ENCODE peak calls at places on chromosomes 13 and 19, in six cellular contexts. One of them, this sample, is unnamed. For H3K36me3 and H3K27me3, the result is how much of the 10 kb centered on the place peaks cover.

GRCh38 chr19:16200038-16200775 is 2.5 kb downstream of the AP1M1 start:
- DNase-seq in cardiac muscle cell: no peak
- DNase-seq in tibial nerve: peak
- DNase-seq in GM23248: peak
- DNase-seq in mammary epithelial cell: no peak
- DNase-seq in left ventricle myocardium inferior: no peak
- DNase-seq in this sample: no peak

GRCh38 chr13:27403252-27403678 is 21.2 kb upstream of the GTF3A start:
- DNase-seq in cardiac muscle cell: peak
- DNase-seq in tibial nerve: no peak
- DNase-seq in GM23248: peak
- DNase-seq in mammary epithelial cell: peak
- DNase-seq in left ventricle myocardium inferior: no peak
- DNase-seq in this sample: no peak

GRCh38 chr19:45215391-45216191 is 29.6 kb downstream of the EXOC3L2 start:
- DNase-seq in cardiac muscle cell: peak
- DNase-seq in tibial nerve: no peak
- DNase-seq in GM23248: no peak
- DNase-seq in mammary epithelial cell: peak
- DNase-seq in left ventricle myocardium inferior: no peak
- DNase-seq in this sample: peak

GRCh38 chr13:50936681-50937080 is 27.1 kb downstream of the RNASEH2B start:
- DNase-seq in cardiac muscle cell: no peak
- DNase-seq in tibial nerve: no peak
- DNase-seq in GM23248: peak
- DNase-seq in mammary epithelial cell: no peak
- DNase-seq in left ventricle myocardium inferior: no peak
- DNase-seq in this sample: no peak

GRCh38 chr19:41321204-41321599 is 11.2 kb downstream of the CCDC97 start:
- DNase-seq in cardiac muscle cell: no peak
- DNase-seq in tibial nerve: no peak
- DNase-seq in GM23248: no peak
- DNase-seq in mammary epithelial cell: no peak
- DNase-seq in left ventricle myocardium inferior: no peak
- DNase-seq in this sample: peak

GRCh38 chr19:45100797-45101196 is 7.8 kb downstream of the PPP1R37 start:
- DNase-seq in cardiac muscle cell: no peak
- DNase-seq in tibial nerve: no peak
- DNase-seq in GM23248: peak
- DNase-seq in mammary epithelial cell: no peak
- DNase-seq in left ventricle myocardium inferior: no peak
- DNase-seq in this sample: peak

GRCh38 chr13:110683203-110683883 is 22.6 kb downstream of the CARS2 start:
- DNase-seq in cardiac muscle cell: peak
- DNase-seq in tibial nerve: no peak
- DNase-seq in GM23248: peak
- DNase-seq in mammary epithelial cell: peak
- DNase-seq in left ventricle myocardium inferior: no peak
- DNase-seq in this sample: no peak

GRCh38 chr19:18452386-18452785 is 14.5 kb upstream of the ISYNA1 start:
- DNase-seq in cardiac muscle cell: no peak
- DNase-seq in tibial nerve: no peak
- DNase-seq in GM23248: peak
- DNase-seq in mammary epithelial cell: no peak
- DNase-seq in left ventricle myocardium inferior: no peak
- DNase-seq in this sample: no peak

GRCh38 chr19:10826236-10826635 is 9.8 kb downstream of the TMED1 start:
- DNase-seq in cardiac muscle cell: no peak
- DNase-seq in tibial nerve: no peak
- DNase-seq in GM23248: no peak
- DNase-seq in mammary epithelial cell: no peak
- DNase-seq in left ventricle myocardium inferior: peak
- DNase-seq in this sample: no peak

GRCh38 chr19:46904114-46905060 is 43.6 kb downstream of the ARHGAP35 start:
- DNase-seq in cardiac muscle cell: no peak
- DNase-seq in tibial nerve: no peak
- DNase-seq in GM23248: peak
- DNase-seq in mammary epithelial cell: no peak
- DNase-seq in left ventricle myocardium inferior: peak
- DNase-seq in this sample: peak

GRCh38 chr13:45595968-45596367 is 19.6 kb downstream of the ERICH6B start:
- DNase-seq in cardiac muscle cell: peak
- DNase-seq in tibial nerve: no peak
- DNase-seq in GM23248: peak
- DNase-seq in mammary epithelial cell: peak
- DNase-seq in left ventricle myocardium inferior: no peak
- DNase-seq in this sample: no peak

GRCh38 chr19:33497778-33498175 is 23.8 kb downstream of the PEPD start:
- DNase-seq in cardiac muscle cell: no peak
- DNase-seq in tibial nerve: no peak
- DNase-seq in GM23248: no peak
- DNase-seq in mammary epithelial cell: no peak
- DNase-seq in left ventricle myocardium inferior: no peak
- DNase-seq in this sample: no peak

GRCh38 chr13:46575321-46575721 is 22.4 kb downstream of the LRCH1 start:
- DNase-seq in cardiac muscle cell: no peak
- DNase-seq in tibial nerve: no peak
- DNase-seq in GM23248: peak
- DNase-seq in mammary epithelial cell: no peak
- DNase-seq in left ventricle myocardium inferior: no peak
- DNase-seq in this sample: no peak

GRCh38 chr13:38872693-38873092 is 117.9 kb downstream of the STOML3 start:
- DNase-seq in cardiac muscle cell: peak
- DNase-seq in tibial nerve: peak
- DNase-seq in GM23248: peak
- DNase-seq in mammary epithelial cell: peak
- DNase-seq in left ventricle myocardium inferior: no peak
- DNase-seq in this sample: peak

GRCh38 chr19:35462476-35462953 is 14.5 kb downstream of the FFAR2 start:
- DNase-seq in cardiac muscle cell: no peak
- DNase-seq in tibial nerve: no peak
- DNase-seq in GM23248: no peak
- DNase-seq in mammary epithelial cell: no peak
- DNase-seq in left ventricle myocardium inferior: no peak
- DNase-seq in this sample: no peak

DNA sequence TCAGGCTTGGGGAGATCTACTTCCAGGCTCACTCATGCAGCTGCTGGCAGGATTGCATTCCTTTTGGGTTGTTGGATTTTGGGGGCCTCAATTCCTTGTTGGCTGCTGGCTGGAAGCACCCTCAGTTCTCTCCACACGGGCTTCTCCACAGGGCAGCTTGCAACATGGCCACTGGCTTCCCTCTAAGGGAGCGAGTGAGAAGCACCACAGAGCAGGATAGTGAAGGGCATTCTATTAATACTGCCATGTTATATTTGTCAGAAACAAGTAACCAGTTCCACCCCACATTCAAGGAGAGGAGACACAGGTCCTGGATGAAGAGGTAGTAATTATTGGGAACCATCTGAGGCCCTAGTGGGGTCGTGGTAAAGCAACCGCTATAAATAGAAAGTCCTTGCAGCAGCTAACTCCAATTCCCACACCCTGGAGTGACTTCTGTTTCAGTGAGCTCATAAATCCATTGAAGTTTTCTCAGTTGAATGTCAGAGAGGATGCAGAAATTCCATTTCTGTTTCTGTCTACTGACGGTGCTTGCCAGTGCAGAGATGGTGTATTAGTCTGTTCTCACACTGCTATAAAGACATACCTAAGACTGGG is 558.9 kb downstream of the IRS2 start:
- DNase-seq in cardiac muscle cell: no peak
- DNase-seq in tibial nerve: no peak
- DNase-seq in GM23248: no peak
- DNase-seq in mammary epithelial cell: no peak
- DNase-seq in left ventricle myocardium inferior: no peak
- DNase-seq in this sample: no peak
- H3K36me3 ChIP-seq in cardiac muscle cell: under half
- H3K36me3 ChIP-seq in tibial nerve: under half
- H3K36me3 ChIP-seq in GM23248: under half
- H3K36me3 ChIP-seq in mammary epithelial cell: under half
- H3K36me3 ChIP-seq in left ventricle myocardium inferior: under half
- H3K36me3 ChIP-seq in this sample: under half

GRCh38 chr19:55446060-55446459 is 3.0 kb upstream of the SHISA7 start:
- DNase-seq in cardiac muscle cell: no peak
- DNase-seq in tibial nerve: no peak
- DNase-seq in GM23248: no peak
- DNase-seq in mammary epithelial cell: peak
- DNase-seq in left ventricle myocardium inferior: no peak
- DNase-seq in this sample: no peak
- H3K27me3 ChIP-seq in cardiac muscle cell: half or more
- H3K27me3 ChIP-seq in tibial nerve: half or more
- H3K27me3 ChIP-seq in GM23248: under half
- H3K27me3 ChIP-seq in mammary epithelial cell: under half
- H3K27me3 ChIP-seq in left ventricle myocardium inferior: half or more
- H3K27me3 ChIP-seq in this sample: half or more

DNA sequence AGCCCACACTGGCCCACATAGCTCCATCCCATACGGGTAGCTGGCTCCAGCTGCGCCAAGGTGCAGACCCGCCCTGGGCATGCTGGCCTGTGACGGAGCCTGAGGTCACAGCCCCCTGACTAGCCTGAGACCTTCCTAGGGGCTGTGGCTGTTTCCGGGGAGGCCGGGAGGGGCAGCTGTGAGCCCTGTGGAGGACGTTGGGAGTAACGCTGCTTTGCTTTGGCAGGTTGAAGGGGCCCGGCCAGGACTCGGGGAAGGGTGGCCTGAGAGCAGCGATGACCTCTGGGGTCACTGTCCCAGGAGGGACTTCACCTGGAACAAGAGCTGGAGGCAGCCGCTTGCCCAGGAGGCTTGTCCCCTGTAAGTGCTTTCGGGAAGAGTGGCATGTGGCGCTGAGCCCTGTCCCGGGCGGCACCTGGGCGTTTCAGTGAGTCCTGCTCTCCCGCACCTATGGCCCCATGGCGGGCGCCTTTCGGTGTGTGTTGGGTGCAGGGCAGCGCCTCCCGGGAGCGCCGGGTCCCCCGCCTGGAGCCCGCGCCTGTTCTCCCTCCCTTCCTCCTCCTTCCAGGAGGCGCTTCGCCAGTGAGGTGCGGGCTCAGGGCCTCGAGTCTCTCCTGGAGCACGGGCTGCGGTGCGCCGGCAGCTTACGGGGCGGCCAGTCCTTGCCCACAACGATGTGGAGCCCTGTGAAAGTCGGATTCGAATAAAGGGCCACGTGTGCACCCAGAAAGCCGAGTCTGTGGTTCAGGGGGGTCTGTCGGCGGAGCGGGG is 1.1 kb upstream of the FAM174C start:
- DNase-seq in cardiac muscle cell: no peak
- DNase-seq in tibial nerve: no peak
- DNase-seq in GM23248: peak
- DNase-seq in mammary epithelial cell: no peak
- DNase-seq in left ventricle myocardium inferior: no peak
- DNase-seq in this sample: peak
- H3K36me3 ChIP-seq in cardiac muscle cell: under half
- H3K36me3 ChIP-seq in tibial nerve: under half
- H3K36me3 ChIP-seq in GM23248: under half
- H3K36me3 ChIP-seq in mammary epithelial cell: under half
- H3K36me3 ChIP-seq in left ventricle myocardium inferior: half or more
- H3K36me3 ChIP-seq in this sample: half or more

GRCh38 chr19:49423278-49423984 is at the start of gene PTH2:
- DNase-seq in cardiac muscle cell: no peak
- DNase-seq in tibial nerve: no peak
- DNase-seq in GM23248: no peak
- DNase-seq in mammary epithelial cell: no peak
- DNase-seq in left ventricle myocardium inferior: no peak
- DNase-seq in this sample: no peak
- H3K27me3 ChIP-seq in cardiac muscle cell: half or more
- H3K27me3 ChIP-seq in tibial nerve: half or more
- H3K27me3 ChIP-seq in GM23248: half or more
- H3K27me3 ChIP-seq in mammary epithelial cell: under half
- H3K27me3 ChIP-seq in left ventricle myocardium inferior: half or more
- H3K27me3 ChIP-seq in this sample: half or more

GRCh38 chr13:72754111-72754510 is 26.4 kb downstream of the BORA start:
- DNase-seq in cardiac muscle cell: no peak
- DNase-seq in tibial nerve: no peak
- DNase-seq in GM23248: no peak
- DNase-seq in mammary epithelial cell: peak
- DNase-seq in left ventricle myocardium inferior: no peak
- DNase-seq in this sample: no peak
- H3K36me3 ChIP-seq in cardiac muscle cell: under half
- H3K36me3 ChIP-seq in tibial nerve: under half
- H3K36me3 ChIP-seq in GM23248: half or more
- H3K36me3 ChIP-seq in mammary epithelial cell: under half
- H3K36me3 ChIP-seq in left ventricle myocardium inferior: half or more
- H3K36me3 ChIP-seq in this sample: half or more

GRCh38 chr19:49065905-49066512 is 1.4 kb upstream of the NTF4 start:
- DNase-seq in cardiac muscle cell: peak
- DNase-seq in tibial nerve: no peak
- DNase-seq in GM23248: no peak
- DNase-seq in mammary epithelial cell: no peak
- DNase-seq in left ventricle myocardium inferior: no peak
- DNase-seq in this sample: peak
- H3K27me3 ChIP-seq in cardiac muscle cell: under half
- H3K27me3 ChIP-seq in tibial nerve: half or more
- H3K27me3 ChIP-seq in GM23248: under half
- H3K27me3 ChIP-seq in mammary epithelial cell: under half
- H3K27me3 ChIP-seq in left ventricle myocardium inferior: half or more
- H3K27me3 ChIP-seq in this sample: under half

DNA sequence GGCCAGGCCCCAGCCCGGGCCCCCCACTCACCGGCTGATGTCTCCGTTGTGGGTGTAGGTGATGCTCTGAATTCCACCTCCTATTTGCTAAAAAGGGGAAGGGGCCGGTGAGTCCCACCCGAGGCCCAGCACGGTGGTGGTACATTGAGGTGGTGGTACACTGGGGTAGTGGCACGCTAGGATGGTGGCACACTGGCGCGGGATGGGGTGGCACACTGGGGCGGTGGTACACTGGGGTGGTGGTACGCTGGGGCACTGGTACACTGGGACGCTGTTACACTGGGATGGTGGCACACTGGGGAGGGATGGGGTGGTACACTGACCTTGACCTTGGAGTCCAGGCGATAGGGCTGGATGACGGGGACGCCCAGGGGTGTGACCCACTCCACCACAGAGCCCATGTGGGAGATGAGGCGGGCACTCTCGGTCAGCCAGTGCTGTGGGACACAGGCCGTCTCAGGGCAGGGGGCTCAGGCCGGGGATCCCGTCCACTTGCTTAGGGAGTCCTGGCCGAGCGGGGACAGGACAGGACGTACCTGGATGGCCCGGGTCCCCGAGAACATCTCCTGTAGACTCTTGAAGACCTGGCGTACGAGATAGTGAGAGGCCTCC is 14.6 kb downstream of the POLRMT start:
- DNase-seq in cardiac muscle cell: no peak
- DNase-seq in tibial nerve: no peak
- DNase-seq in GM23248: no peak
- DNase-seq in mammary epithelial cell: no peak
- DNase-seq in left ventricle myocardium inferior: no peak
- DNase-seq in this sample: no peak
- H3K36me3 ChIP-seq in cardiac muscle cell: under half
- H3K36me3 ChIP-seq in tibial nerve: under half
- H3K36me3 ChIP-seq in GM23248: under half
- H3K36me3 ChIP-seq in mammary epithelial cell: under half
- H3K36me3 ChIP-seq in left ventricle myocardium inferior: half or more
- H3K36me3 ChIP-seq in this sample: under half

DNA sequence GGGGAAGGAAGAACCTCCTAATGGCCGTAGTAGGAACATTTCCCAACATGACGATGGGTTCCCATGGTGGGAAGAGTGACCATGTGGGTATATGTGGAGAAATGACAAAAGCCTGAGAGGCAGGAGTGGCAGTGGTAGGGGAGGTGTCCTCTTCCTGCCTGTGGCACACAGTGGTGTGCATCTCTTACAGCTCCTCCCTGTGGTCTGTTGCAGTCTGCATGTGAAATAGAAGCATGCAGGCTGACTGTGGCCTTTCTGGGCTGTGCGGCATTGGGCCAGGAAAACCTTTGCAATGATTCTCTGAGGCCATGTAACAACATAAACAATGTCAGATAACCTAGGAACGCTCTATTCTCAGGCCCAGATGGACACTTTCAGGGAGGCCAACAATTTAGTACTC is 84.0 kb downstream of the LACC1 start:
- DNase-seq in cardiac muscle cell: peak
- DNase-seq in tibial nerve: no peak
- DNase-seq in GM23248: no peak
- DNase-seq in mammary epithelial cell: no peak
- DNase-seq in left ventricle myocardium inferior: no peak
- DNase-seq in this sample: peak
- H3K27me3 ChIP-seq in cardiac muscle cell: under half
- H3K27me3 ChIP-seq in tibial nerve: under half
- H3K27me3 ChIP-seq in GM23248: under half
- H3K27me3 ChIP-seq in mammary epithelial cell: under half
- H3K27me3 ChIP-seq in left ventricle myocardium inferior: under half
- H3K27me3 ChIP-seq in this sample: under half